ENCODE peak calls at places on chromosome 9, in seven cellular contexts. W is gastrocnemius medialis; V is CD8-positive, alpha-beta memory T cell; P is neural progenitor cell; S is lower lobe of right lung; O is IMR-90; Q is heart left ventricle. K is an unnamed sample. For H3K4me1, the result is how much of the 10 kb centered on the place peaks cover.

GRCh38 chr9:127923046-127923445 is 6.2 kb upstream of the ST6GALNAC4 start:
- DNase-seq in W (no peak), Q (no peak), O (no peak), P (peak), S (no peak), V (no peak), K (no peak)

GRCh38 chr9:138047469-138048040 is 170.0 kb downstream of the CACNA1B start:
- DNase-seq in V (no peak), W (no peak), S (no peak), Q (no peak), O (no peak), P (peak), K (peak)

GRCh38 chr9:88531920-88532319 is 3.1 kb upstream of the NXNL2 start:
- DNase-seq in S (no peak), W (no peak), P (peak), V (no peak), O (no peak), Q (no peak), K (no peak)

GRCh38 chr9:132989014-132989310 is 10.5 kb downstream of the GFI1B start:
- DNase-seq in P (no peak), O (no peak), S (peak), Q (no peak), W (no peak), V (no peak), K (no peak)

GRCh38 chr9:121529237-121529987 is 29.8 kb upstream of the GGTA1 start:
- DNase-seq in P (no peak), O (peak), V (no peak), S (peak), W (peak), Q (peak), K (peak)

GRCh38 chr9:22210262-22210661 is 201.2 kb upstream of the CDKN2B start:
- DNase-seq in V (no peak), P (no peak), W (no peak), S (no peak), O (no peak), Q (no peak), K (no peak)

GRCh38 chr9:99491408-99492259 is 269.6 kb downstream of the SEC61B start:
- DNase-seq in S (no peak), V (no peak), O (peak), W (no peak), P (no peak), Q (no peak), K (no peak)

GRCh38 chr9:749712-750111 is 91.8 kb upstream of the DMRT1 start:
- DNase-seq in O (no peak), V (no peak), Q (no peak), S (no peak), W (no peak), P (peak), K (no peak)

GRCh38 chr9:121921444-121921843 is 171.7 kb downstream of the TTLL11 start:
- DNase-seq in Q (no peak), O (peak), W (no peak), P (no peak), S (no peak), V (no peak), K (no peak)

GRCh38 chr9:137077758-137078693 is 709 bp downstream of the UAP1L1 start:
- DNase-seq in S (peak), O (no peak), V (peak), P (peak), W (no peak), Q (no peak), K (no peak)

GRCh38 chr9:29830815-29831214 is 2257.5 kb upstream of the C9orf72 start:
- DNase-seq in P (peak), W (no peak), O (no peak), Q (no peak), S (no peak), V (no peak), K (no peak)

GRCh38 chr9:117019242-117019641 is 332.1 kb downstream of the TRIM32 start:
- DNase-seq in S (no peak), W (no peak), P (no peak), O (no peak), V (no peak), Q (no peak), K (no peak)

GRCh38 chr9:81002242-81002641 is 687.1 kb downstream of the TLE1 start:
- DNase-seq in S (no peak), P (no peak), W (no peak), V (no peak), O (no peak), Q (no peak), K (no peak)

GRCh38 chr9:78871452-78872331 is 574.8 kb downstream of the PSAT1 start:
- DNase-seq in P (no peak), Q (no peak), O (peak), S (no peak), W (no peak), V (no peak), K (no peak)

GRCh38 chr9:130532426-130532825 is 47.0 kb upstream of the FUBP3 start:
- DNase-seq in S (no peak), V (no peak), W (no peak), Q (no peak), O (no peak), P (no peak), K (no peak)
- H3K4me1 ChIP-seq in S (under half), V (under half), W (under half), Q (under half), O (under half), P (under half), K (under half)

DNA sequence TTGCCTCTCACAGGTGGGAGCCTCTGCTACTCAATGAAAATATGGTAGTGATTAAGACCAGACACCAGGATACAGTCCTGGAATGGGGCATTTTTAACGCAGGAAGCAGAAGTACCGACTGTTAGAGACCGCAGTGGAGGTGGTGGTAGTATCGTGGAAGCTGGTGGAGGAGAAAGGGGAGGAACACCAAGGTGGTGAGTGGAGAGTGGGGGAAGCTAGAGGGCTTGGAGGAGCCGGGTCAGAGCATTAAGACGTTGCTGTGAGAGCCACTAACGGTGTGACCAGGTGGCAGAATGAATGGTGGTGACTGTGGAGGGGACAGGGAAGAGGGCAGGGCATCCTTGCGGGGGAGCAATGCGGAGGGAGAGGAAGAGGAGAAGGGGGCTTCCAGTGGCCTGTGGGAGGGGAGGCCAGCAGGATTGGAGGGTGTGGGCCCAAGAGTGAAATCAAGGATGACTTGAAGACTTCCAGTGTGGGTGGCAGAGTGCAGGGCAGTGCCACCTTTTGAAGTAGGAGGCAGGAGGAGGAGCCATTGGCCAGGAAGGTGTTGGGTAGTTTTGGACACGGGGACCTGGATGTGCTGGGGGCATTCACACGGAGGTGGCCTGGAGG is 1.6 kb upstream of the UBAC1 start:
- DNase-seq in Q (no peak), P (no peak), S (no peak), V (no peak), O (no peak), W (no peak), K (no peak)
- H3K4me1 ChIP-seq in Q (under half), P (under half), S (under half), V (under half), O (under half), W (under half), K (under half)

DNA sequence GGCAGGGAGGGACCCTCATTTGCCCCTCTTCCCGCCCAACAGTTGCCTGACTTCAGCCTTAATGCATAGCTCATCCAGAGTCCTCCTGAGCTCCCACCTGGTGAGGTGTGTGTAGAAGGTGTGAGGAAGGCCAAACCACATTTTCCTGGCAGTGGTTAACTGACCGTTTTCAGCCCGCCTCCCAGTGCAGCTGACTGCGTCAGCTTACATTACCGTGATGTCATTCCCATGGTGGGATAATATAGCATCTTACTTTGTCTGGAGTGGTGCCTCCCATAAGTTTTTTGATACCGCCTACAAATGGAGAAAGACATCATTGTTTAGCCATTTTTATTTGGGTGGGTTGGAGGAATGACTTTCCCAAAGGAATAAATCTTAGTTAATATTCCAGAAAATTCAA is 151.9 kb downstream of the C9orf152 start:
- DNase-seq in W (no peak), P (no peak), Q (no peak), O (no peak), V (no peak), S (no peak), K (no peak)
- H3K4me1 ChIP-seq in W (under half), P (under half), Q (under half), O (under half), V (under half), S (under half), K (under half)

GRCh38 chr9:113521693-113522260 is 58.2 kb downstream of the RGS3 start:
- DNase-seq in P (no peak), Q (no peak), W (peak), O (no peak), V (no peak), S (no peak), K (no peak)
- H3K4me1 ChIP-seq in P (under half), Q (half or more), W (under half), O (under half), V (half or more), S (half or more), K (half or more)